ENCODE peak calls at places on chromosomes 12 and 14, in four cellular contexts. I is cardiac fibroblast, J is A549, D is brain microvascular endothelial cell. H is an unnamed sample.

GRCh38 chr14:96754845-96755184 is 42.4 kb upstream of the VRK1 start:
- DNase-seq in I (no peak), J (no peak), D (no peak), H (no peak)

GRCh38 chr12:82694970-82695369 is 8.3 kb downstream of the TMTC2 start:
- DNase-seq in D (no peak), I (peak; percentile 28), J (no peak), H (no peak)

GRCh38 chr12:127909031-127909430 is 357.9 kb upstream of the TMEM132C start:
- DNase-seq in D (no peak), I (no peak), J (no peak), H (no peak)

GRCh38 chr14:52563120-52563519 is 10.5 kb downstream of the GPR137C start:
- DNase-seq in D (peak; percentile 51), J (no peak), I (no peak), H (no peak)

GRCh38 chr12:40342010-40342409 is 117.2 kb downstream of the LRRK2 start:
- DNase-seq in I (no peak), J (no peak), D (no peak), H (no peak)

GRCh38 chr12:122354958-122355641 is 67.4 kb downstream of the CLIP1 start:
- DNase-seq in I (no peak), J (no peak), D (no peak), H (no peak)

GRCh38 chr12:69442894-69443293 is 27.3 kb upstream of the FRS2 start:
- DNase-seq in I (peak; percentile 91), J (no peak), D (peak; percentile 60), H (no peak)

GRCh38 chr12:21607701-21608100 is 3.1 kb upstream of the GYS2 start:
- DNase-seq in I (peak; percentile 63), J (peak; percentile 61), D (no peak), H (no peak)

GRCh38 chr12:20696181-20696580 is 1.0 kb downstream of the SLCO1C1 start:
- DNase-seq in I (no peak), J (no peak), D (no peak), H (no peak)

GRCh38 chr12:48349471-48349870 is 1.2 kb downstream of the ZNF641 start:
- DNase-seq in I (peak; percentile 63), D (peak; percentile 9), J (no peak), H (no peak)

GRCh38 chr14:50410016-50410530 is 13.4 kb upstream of the CDKL1 start:
- DNase-seq in I (no peak), J (no peak), D (no peak), H (no peak)
- H3K4me3 ChIP-seq in I (no peak overlapping the region), J (no peak overlapping the region), D (no peak overlapping the region), H (no peak overlapping the region)

GRCh38 chr14:99758915-99759545 is 34.2 kb upstream of the EML1 start:
- DNase-seq in I (no peak), D (no peak), J (no peak), H (peak; percentile 51)
- H3K4me3 ChIP-seq in I (no peak overlapping the region), D (no peak overlapping the region), J (no peak overlapping the region), H (no peak overlapping the region)

GRCh38 chr12:100758083-100758482 is 36.5 kb upstream of the ANO4 start:
- DNase-seq in D (no peak), I (no peak), J (no peak), H (no peak)
- H3K4me3 ChIP-seq in D (no peak overlapping the region), I (no peak overlapping the region), J (no peak overlapping the region), H (no peak overlapping the region)

GRCh38 chr12:104494816-104495158 is 38.0 kb downstream of the CHST11 start:
- DNase-seq in D (peak; percentile 58), I (no peak), J (no peak), H (no peak)

GRCh38 chr12:104495786-104496185 is 39.0 kb downstream of the CHST11 start:
- DNase-seq in I (no peak), J (no peak), D (no peak), H (no peak)

GRCh38 chr12:104493504-104493903 is 36.8 kb downstream of the CHST11 start:
- DNase-seq in J (no peak), D (no peak), I (no peak), H (no peak)

GRCh38 chr12:104496336-104496735 is 39.6 kb downstream of the CHST11 start:
- DNase-seq in D (no peak), I (no peak), J (no peak), H (no peak)

GRCh38 chr12:104494137-104494815 is 37.5 kb downstream of the CHST11 start:
- DNase-seq in I (no peak), J (no peak), D (peak; percentile 89), H (no peak)
- H3K4me3 ChIP-seq in I (peak overlapping the region; percentile 12), J (no peak overlapping the region), D (no peak overlapping the region), H (peak overlapping the region; percentile 47)

DNA sequence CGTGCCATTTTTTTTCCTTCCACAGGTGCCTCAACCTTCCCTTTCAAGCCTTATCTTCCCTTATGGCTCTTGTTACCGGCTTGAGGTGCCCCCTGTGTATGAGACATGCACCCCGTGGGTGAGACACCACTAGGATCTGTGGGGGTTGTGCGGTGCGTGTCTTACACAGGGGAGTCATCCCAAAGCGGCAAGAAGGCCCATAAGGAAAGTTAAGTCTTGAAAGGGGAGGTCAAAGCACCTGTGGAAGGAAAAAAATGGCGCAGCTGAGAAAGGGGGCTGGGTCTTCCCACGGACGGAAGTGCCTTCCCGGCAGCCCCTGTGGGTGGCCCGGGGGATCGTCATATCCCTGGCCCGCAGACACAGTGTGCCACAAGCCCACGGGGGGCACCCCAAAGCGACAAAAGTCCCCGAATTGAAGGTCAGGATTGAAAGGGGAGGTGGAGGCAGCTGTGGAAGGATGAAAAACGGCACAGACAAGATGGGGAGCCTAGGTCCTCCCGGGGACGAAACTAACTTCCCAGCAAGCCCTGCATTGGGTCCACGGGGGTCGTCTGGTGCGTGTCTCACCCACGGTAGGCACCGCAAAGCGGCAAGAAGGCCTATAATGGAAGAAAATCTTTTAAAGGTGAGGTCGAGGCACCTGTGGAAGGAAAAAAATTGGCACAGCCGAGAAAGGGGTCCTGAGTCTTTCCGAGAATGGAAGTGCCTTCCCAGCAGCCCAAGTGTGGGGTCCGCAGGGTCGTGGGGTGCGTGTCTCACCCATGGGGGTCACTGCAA is 273.3 kb downstream of the ALG10 start:
- DNase-seq in D (no peak), I (no peak), J (no peak), H (peak; percentile 42)
- H3K4me3 ChIP-seq in D (no peak overlapping the region), I (no peak overlapping the region), J (no peak overlapping the region), H (no peak overlapping the region)